ENCODE peak calls at places on chromosomes 12 and 14, in five cellular contexts. H is IMR-90, O is left ventricle myocardium inferior, C is upper lobe of right lung, T is ascending aorta. U is an unnamed sample.

GRCh38 chr12:108514973-108515814 is at the start of gene FICD:
- DNase-seq in H (peak; percentile 96), O (peak; percentile 100), C (peak; percentile 100), T (peak; percentile 99), U (peak; percentile 100)

GRCh38 chr14:106308839-106309389 is 782.5 kb downstream of the TMEM121 start:
- DNase-seq in H (no peak), O (no peak), C (peak; percentile 75), T (no peak), U (no peak)

GRCh38 chr14:75249251-75249957 is 29.2 kb upstream of the FOS start:
- DNase-seq in H (no peak), O (no peak), C (peak; percentile 45), T (no peak), U (peak; percentile 32)

GRCh38 chr12:121568503-121568902 is 12.3 kb downstream of the KDM2B start:
- DNase-seq in H (no peak), O (no peak), C (no peak), T (no peak), U (no peak)

GRCh38 chr12:80777587-80777986 is 60.9 kb downstream of the MYF5 start:
- DNase-seq in H (no peak), O (no peak), C (no peak), T (no peak), U (no peak)

GRCh38 chr14:101001311-101002069 is 98.0 kb upstream of the RTL1 start:
- DNase-seq in H (peak; percentile 89), O (no peak), C (no peak), T (no peak), U (no peak)

GRCh38 chr12:23083267-23083666 is 458.3 kb downstream of the ETNK1 start:
- DNase-seq in H (peak; percentile 92), O (no peak), C (no peak), T (no peak), U (no peak)

GRCh38 chr12:115916910-115917668 is 360.4 kb downstream of the MED13L start:
- DNase-seq in H (no peak), O (peak; percentile 50), C (peak; percentile 86), T (no peak), U (peak; percentile 61)

GRCh38 chr12:7120166-7120565 is 8.5 kb downstream of the RBP5 start:
- DNase-seq in H (no peak), O (no peak), C (no peak), T (no peak), U (no peak)

GRCh38 chr12:16385779-16386646 is 38.6 kb downstream of the MGST1 start:
- DNase-seq in H (peak; percentile 70), O (no peak), C (no peak), T (no peak), U (peak; percentile 83)

GRCh38 chr12:133181238-133181959 is at the start of gene ZNF268:
- DNase-seq in H (peak; percentile 89), O (peak; percentile 91), C (peak; percentile 96), T (peak; percentile 19), U (peak; percentile 95)

GRCh38 chr14:55188686-55189295 is 2.6 kb downstream of the DLGAP5 start:
- DNase-seq in H (peak; percentile 31), O (no peak), C (no peak), T (no peak), U (no peak)

GRCh38 chr12:123748171-123748570 is 13.9 kb upstream of the DNAH10 start:
- DNase-seq in H (no peak), O (no peak), C (no peak), T (no peak), U (no peak)

GRCh38 chr14:35682802-35683201 is 126.3 kb downstream of the RALGAPA1 start:
- DNase-seq in H (peak; percentile 53), O (no peak), C (no peak), T (no peak), U (no peak)

GRCh38 chr12:42588981-42589464 is 523 bp downstream of the PRICKLE1 start:
- DNase-seq in H (peak; percentile 38), O (peak; percentile 34), C (peak; percentile 73), T (no peak), U (peak; percentile 51)

GRCh38 chr12:126772171-126772864 is 1494.7 kb upstream of the TMEM132C start:
- DNase-seq in H (peak; percentile 2), O (no peak), C (no peak), T (no peak), U (no peak)

GRCh38 chr12:110555509-110556406 is 27.4 kb downstream of the PPTC7 start:
- DNase-seq in H (peak; percentile 80), O (no peak), C (no peak), T (no peak), U (peak; percentile 76)

GRCh38 chr12:4969405-4969804 is 59.7 kb downstream of the KCNA1 start:
- DNase-seq in H (no peak), O (no peak), C (no peak), T (no peak), U (no peak)

GRCh38 chr14:69696633-69697557 is 70.0 kb upstream of the SRSF5 start:
- DNase-seq in H (no peak), O (no peak), C (no peak), T (no peak), U (peak; percentile 52)

GRCh38 chr12:43291516-43291915 is 260.5 kb downstream of the ADAMTS20 start:
- DNase-seq in H (peak; percentile 88), O (no peak), C (no peak), T (no peak), U (peak; percentile 58)

GRCh38 chr12:54417712-54418440 is 1.2 kb downstream of the ITGA5 start:
- DNase-seq in H (no peak), O (no peak), C (no peak), T (no peak), U (no peak)

GRCh38 chr12:13182881-13183280 is 13.6 kb upstream of the EMP1 start:
- DNase-seq in H (no peak), O (no peak), C (no peak), T (no peak), U (no peak)

GRCh38 chr12:4107436-4107878 is 166.1 kb upstream of the CCND2 start:
- DNase-seq in H (peak; percentile 53), O (no peak), C (no peak), T (no peak), U (peak; percentile 61)

GRCh38 chr14:77991128-77991772 is 178.9 kb upstream of the NRXN3 start:
- DNase-seq in H (no peak), O (no peak), C (no peak), T (no peak), U (peak; percentile 32)

GRCh38 chr12:107558141-107558815 is 127.3 kb upstream of the PWP1 start:
- DNase-seq in H (no peak), O (no peak), C (no peak), T (no peak), U (no peak)

GRCh38 chr12:34233618-34234017 is 211.3 kb downstream of the ALG10 start:
- DNase-seq in H (no peak), O (no peak), C (no peak), T (no peak), U (no peak)

DNA sequence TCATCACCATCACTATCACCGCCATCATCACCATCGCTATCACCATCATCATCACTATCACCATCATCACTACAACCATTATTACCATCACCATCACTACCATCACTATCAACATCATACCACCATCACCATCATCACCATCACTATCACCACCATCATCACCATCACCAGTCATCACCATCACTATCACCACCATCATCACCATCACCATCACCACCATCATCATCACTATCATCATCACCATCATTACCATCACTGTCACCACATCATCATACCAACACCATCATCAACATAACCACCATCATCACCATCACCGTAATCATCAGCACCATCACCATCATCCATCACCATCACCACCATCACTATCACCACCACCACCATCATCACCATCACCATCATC is 213.8 kb downstream of the ALG10 start:
- DNase-seq in H (no peak), O (no peak), C (no peak), T (no peak), U (no peak)
- H3K27ac ChIP-seq in H (no peak overlapping the region), O (no peak overlapping the region), C (no peak overlapping the region), T (no peak overlapping the region), U (no peak overlapping the region)

DNA sequence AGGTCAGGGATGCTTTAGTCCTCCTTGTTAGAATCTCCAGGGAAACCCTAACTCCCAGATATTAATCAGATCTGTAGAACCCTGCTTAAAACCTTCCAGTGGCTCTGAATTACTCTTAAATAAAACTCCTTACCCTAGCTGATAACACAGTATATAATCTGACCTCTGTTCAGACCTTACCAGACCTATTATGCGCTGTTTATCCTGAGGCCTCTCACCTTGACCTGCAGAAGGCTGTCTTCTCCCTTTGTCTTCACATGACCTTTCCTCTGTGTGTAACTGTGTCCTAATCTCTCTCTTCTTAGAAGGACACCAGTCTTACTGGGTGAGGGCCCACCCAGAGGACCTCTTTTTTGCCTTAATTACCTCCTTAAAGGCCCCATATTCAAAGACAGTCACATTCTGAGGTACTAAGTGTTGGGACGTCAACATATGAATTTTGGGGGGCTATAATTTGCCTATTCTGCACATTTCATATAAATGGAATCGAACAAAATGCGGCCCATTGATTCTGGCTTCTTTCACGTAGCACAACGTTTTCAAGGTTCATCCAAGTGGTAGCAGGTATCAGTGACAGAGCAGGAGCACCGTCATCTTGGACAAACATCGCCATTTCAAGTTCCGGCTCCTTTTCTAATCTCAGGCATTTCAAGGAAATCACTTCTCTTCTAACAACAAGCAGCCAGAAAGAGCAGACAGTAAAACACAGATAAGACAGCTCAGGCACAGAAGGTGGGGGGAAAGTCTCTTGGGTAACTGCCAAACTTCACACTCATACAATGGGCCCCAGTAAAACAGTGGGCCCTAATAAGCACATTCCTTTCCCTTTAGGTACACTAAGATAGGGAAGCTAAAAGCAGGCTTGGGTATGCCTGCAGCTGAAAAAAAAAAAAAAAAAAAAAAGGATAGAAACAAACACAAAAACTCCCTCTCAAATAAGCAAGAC is 200.2 kb upstream of the NUDT4 start:
- DNase-seq in H (no peak), O (no peak), C (no peak), T (no peak), U (peak; percentile 85)
- H3K36me3 ChIP-seq in H (no peaks in the 10 kb centered on the region), O (no peaks in the 10 kb centered on the region), C (no peaks in the 10 kb centered on the region), T (no peaks in the 10 kb centered on the region), U (no peaks in the 10 kb centered on the region)

DNA sequence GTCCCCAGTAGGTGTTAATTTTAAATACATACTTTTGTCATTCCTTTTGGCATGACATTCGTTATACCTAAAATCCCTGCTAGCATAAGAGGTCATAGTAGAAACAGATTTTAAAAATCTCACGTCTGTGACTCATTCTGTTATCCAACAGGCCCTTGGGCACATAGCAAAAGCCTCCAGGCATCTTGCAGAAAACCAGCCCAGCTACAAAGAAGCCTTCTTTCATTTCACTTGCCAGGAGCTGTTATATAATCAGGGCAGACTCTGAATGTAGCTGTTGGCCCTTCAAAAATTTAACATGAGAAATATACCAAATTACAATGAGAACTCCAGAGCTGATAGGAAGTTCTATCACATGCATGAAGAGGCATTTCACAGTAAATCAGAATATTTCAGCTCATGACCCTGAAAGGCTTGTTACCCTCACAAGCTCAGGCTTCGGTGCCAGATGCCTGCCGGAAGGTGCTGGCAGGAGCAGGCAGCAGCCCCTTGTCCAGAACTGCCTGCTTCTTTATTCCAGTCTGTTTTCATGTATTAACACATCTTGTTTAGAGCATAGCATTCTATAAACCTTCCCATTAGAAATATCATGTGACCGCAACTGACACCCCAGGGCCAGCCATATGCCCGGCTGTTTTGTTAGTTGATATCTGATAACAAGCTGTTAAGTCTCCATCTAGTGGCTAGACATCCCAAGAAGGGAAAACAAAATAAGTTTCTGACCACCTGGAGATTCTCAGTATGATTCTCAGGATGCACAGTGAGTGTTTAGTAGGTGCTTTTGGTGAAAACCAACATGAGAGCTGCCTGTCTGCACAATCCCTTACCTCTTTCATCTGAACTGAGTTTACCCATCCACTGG is 17.8 kb downstream of the E2F7 start:
- DNase-seq in H (no peak), O (no peak), C (no peak), T (no peak), U (no peak)
- TF ChIP-seq CTCF in H (peak; percentile 26), O (no peak), C (no peak), T (no peak), U (no peak)

DNA sequence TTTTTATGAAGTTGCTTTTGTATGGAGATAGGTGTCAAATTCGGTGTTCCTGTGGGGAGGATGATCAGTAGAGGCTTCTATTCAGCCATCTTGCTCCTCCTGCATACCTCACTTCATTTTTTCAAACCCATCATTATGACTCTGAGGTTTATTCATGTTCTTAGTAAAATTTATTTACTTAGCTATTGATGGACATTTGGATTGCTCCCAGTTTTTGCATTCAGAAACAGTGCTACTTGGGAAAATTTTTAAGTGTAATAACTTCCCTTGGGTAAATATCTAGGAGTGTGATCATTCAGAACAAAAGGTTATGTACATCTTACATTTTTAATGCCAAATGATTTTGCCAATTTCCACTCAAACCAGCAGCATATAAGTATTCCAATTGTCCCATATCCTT is 208.3 kb downstream of the SYNE2 start:
- DNase-seq in H (no peak), O (no peak), C (no peak), T (no peak), U (no peak)
- H3K27ac ChIP-seq in H (no peak overlapping the region), O (no peak overlapping the region), C (no peak overlapping the region), T (no peak overlapping the region), U (no peak overlapping the region)

U was measured in cardiac muscle cell.